ENCODE peak calls at places on chromosomes 6 and 20, in five cellular contexts. U is heart right ventricle, N is heart left ventricle, D is HCT116, T is left ventricle myocardium inferior. R is an unnamed sample.

GRCh38 chr6:134551245-134551960 is 233.5 kb upstream of the SGK1 start:
- DNase-seq in T (no peak), D (no peak), N (no peak), U (no peak), R (no peak)

GRCh38 chr20:31835977-31836852 is 9.2 kb downstream of the FOXS1 start:
- DNase-seq in D (peak), U (peak), T (peak), N (peak), R (peak)

GRCh38 chr20:46220808-46221207 is 87.5 kb downstream of the CDH22 start:
- DNase-seq in T (no peak), D (peak), U (no peak), N (no peak), R (no peak)

GRCh38 chr6:16698988-16699868 is 62.0 kb downstream of the ATXN1 start:
- DNase-seq in D (no peak), N (no peak), T (no peak), U (no peak), R (no peak)

GRCh38 chr6:125230674-125231073 is 71.1 kb downstream of the HDDC2 start:
- DNase-seq in N (no peak), T (no peak), D (no peak), U (no peak), R (no peak)

GRCh38 chr6:5132741-5133140 is 47.6 kb downstream of the PPP1R3G start:
- DNase-seq in U (peak), N (peak), T (peak), D (no peak), R (peak)

GRCh38 chr20:15632680-15633079 is 940.6 kb downstream of the KIF16B start:
- DNase-seq in N (no peak), U (no peak), D (no peak), T (no peak), R (no peak)

GRCh38 chr20:35055445-35056276 is 36.9 kb downstream of the TRPC4AP start:
- DNase-seq in U (no peak), D (no peak), N (no peak), T (no peak), R (no peak)

GRCh38 chr20:9408422-9409300 is 105.7 kb upstream of the LAMP5 start:
- DNase-seq in U (no peak), N (no peak), T (no peak), D (no peak), R (no peak)

GRCh38 chr6:164303092-164304007 is 888.8 kb downstream of the QKI start:
- DNase-seq in D (no peak), N (peak), T (peak), U (peak), R (no peak)

GRCh38 chr20:57390604-57391438 is at the start of gene RBM38:
- DNase-seq in N (peak), U (peak), T (peak), D (peak), R (peak)

GRCh38 chr20:57387945-57388351 is 3.2 kb upstream of the RBM38 start:
- DNase-seq in T (no peak), N (no peak), D (no peak), U (no peak), R (peak)

GRCh38 chr20:57387463-57387862 is 3.7 kb upstream of the RBM38 start:
- DNase-seq in U (no peak), D (no peak), N (no peak), T (no peak), R (peak)

GRCh38 chr20:57389695-57390603 is 1.2 kb upstream of the RBM38 start:
- DNase-seq in U (no peak), T (no peak), D (no peak), N (no peak), R (peak)

DNA sequence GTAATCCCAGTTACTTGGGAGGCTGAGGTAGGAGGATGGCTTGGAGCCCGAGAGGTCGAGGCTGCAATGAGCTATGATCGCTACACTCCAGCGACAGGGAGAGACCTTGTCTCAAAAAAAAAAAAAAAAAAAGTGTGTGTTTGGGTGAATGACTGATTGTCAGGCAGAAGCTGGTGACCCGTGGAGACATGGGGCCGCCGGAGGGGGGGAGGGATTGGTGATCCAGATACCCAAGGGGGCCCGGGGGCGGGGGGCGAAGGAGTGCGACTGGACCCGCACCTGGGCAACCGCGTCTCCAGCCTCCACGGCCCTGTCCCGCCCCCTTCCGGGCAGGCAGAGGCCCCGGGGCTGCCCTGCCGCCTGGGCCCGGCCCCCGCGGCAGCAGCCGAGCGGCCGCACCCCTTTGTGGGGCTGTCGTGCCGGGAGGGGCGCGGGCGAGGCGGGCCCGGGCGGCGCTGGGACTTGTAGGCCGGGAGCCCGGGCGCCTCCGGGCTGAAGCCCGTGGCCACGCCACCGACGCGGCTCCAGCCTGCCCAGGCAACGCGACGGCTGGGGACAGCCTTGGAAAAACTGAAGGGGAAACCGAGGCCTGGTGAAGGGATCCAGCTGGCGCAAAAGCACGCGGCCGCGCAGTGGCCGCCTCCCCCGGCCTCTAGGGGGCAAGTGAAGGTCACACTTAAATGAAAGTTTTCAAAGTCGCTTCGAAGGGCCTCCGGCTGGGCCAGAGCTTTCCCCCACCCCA is 2.1 kb upstream of the RBM38 start:
- DNase-seq in N (peak), U (peak), T (peak), D (peak), R (peak)
- TF ChIP-seq CTCF in N (peak), U (peak), T (peak), D (peak), R (peak)

DNA sequence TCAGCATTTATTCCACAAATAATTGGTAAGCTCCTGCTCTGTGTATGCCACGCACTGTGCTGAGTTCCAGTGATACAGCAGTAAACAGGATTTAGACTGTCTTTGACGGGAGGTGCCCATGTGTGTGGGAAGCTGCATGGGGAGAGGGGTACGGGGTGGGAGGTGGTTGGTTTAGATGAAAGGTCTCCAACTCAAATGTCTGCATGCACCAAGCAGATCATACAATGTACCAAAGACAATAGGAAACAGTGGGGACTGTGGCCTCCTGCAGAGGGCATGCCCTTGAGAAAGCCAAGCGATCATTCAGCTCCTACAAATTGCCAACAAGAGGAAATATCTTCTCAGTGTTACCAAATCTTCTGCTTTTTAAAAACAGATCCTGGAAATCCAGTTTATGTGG is 36.1 kb downstream of the SLC22A2 start:
- DNase-seq in D (no peak), U (no peak), T (no peak), N (no peak), R (no peak)
- H3K27ac ChIP-seq in D (no peak), U (no peak), T (no peak), N (no peak), R (no peak)

DNA sequence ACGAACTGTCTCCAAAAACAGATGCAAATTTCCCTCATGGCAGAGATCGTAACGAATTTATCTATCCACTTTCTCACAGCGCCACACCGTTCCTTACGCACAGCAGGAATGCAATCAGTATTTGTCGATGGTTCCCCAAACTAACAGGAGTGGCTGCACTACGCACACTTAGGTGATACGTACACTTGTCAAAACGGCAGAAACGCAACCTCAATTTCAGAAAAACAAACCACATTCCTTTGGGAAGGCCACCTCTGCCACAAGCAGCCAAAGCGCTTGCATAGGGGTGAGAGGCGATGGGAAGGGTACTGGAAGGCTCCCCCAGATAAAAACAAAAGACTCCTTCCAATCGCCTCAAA is 638 bp downstream of the MDN1 start:
- DNase-seq in N (no peak), U (no peak), T (no peak), D (no peak), R (no peak)
- TF ChIP-seq CTCF in N (no peak), U (no peak), T (no peak), D (no peak), R (no peak)

GRCh38 chr6:42251500-42251899 is 33.8 kb upstream of the MRPS10 start:
- DNase-seq in T (no peak), U (no peak), D (no peak), N (no peak), R (no peak)
- H3K27ac ChIP-seq in T (peak), U (peak), D (no peak), N (no peak), R (no peak)

GRCh38 chr6:33297956-33298772 is 578 bp downstream of the RGL2 start:
- DNase-seq in D (peak), T (no peak), U (peak), N (peak), R (peak)
- TF ChIP-seq CTCF in D (no peak), T (no peak), U (no peak), N (no peak), R (no peak)